ENCODE peak calls at places on chromosomes 11 and 22, in seven cellular contexts. One of them, this sample, is unnamed.

GRCh38 chr22:19802881-19803735 is 42.5 kb downstream of the TBX1 start:
- DNase-seq in K562: no peak
- DNase-seq in heart left ventricle: no peak
- DNase-seq in HCT116: no peak
- DNase-seq in left ventricle myocardium inferior: peak; percentile 10
- DNase-seq in upper lobe of right lung: peak; percentile 60
- DNase-seq in tibial nerve: no peak
- DNase-seq in this sample: peak; percentile 38

GRCh38 chr11:83191986-83192385 is 1.5 kb upstream of the ANKRD42 start:
- DNase-seq in K562: no peak
- DNase-seq in heart left ventricle: no peak
- DNase-seq in HCT116: no peak
- DNase-seq in left ventricle myocardium inferior: no peak
- DNase-seq in upper lobe of right lung: no peak
- DNase-seq in tibial nerve: no peak
- DNase-seq in this sample: no peak

GRCh38 chr11:88886796-88887195 is 179.0 kb downstream of the GRM5 start:
- DNase-seq in K562: peak; percentile 6
- DNase-seq in heart left ventricle: no peak
- DNase-seq in HCT116: peak; percentile 55
- DNase-seq in left ventricle myocardium inferior: no peak
- DNase-seq in upper lobe of right lung: no peak
- DNase-seq in tibial nerve: no peak
- DNase-seq in this sample: no peak

GRCh38 chr22:48586799-48587185 is 1240.9 kb downstream of the BRD1 start:
- DNase-seq in K562: no peak
- DNase-seq in heart left ventricle: no peak
- DNase-seq in HCT116: no peak
- DNase-seq in left ventricle myocardium inferior: no peak
- DNase-seq in upper lobe of right lung: no peak
- DNase-seq in tibial nerve: no peak
- DNase-seq in this sample: no peak

GRCh38 chr22:29043906-29044575 is 17.6 kb downstream of the C22orf31 start:
- DNase-seq in K562: no peak
- DNase-seq in heart left ventricle: no peak
- DNase-seq in HCT116: no peak
- DNase-seq in left ventricle myocardium inferior: no peak
- DNase-seq in upper lobe of right lung: no peak
- DNase-seq in tibial nerve: no peak
- DNase-seq in this sample: no peak

GRCh38 chr11:119513141-119513805 is 90.3 kb upstream of the THY1 start:
- DNase-seq in K562: no peak
- DNase-seq in heart left ventricle: no peak
- DNase-seq in HCT116: no peak
- DNase-seq in left ventricle myocardium inferior: no peak
- DNase-seq in upper lobe of right lung: no peak
- DNase-seq in tibial nerve: no peak
- DNase-seq in this sample: no peak

GRCh38 chr22:46320166-46320710 is 15.3 kb upstream of the TRMU start:
- DNase-seq in K562: no peak
- DNase-seq in heart left ventricle: no peak
- DNase-seq in HCT116: no peak
- DNase-seq in left ventricle myocardium inferior: no peak
- DNase-seq in upper lobe of right lung: no peak
- DNase-seq in tibial nerve: no peak
- DNase-seq in this sample: no peak

GRCh38 chr11:113668255-113668654 is 37.9 kb downstream of the TMPRSS5 start:
- DNase-seq in K562: no peak
- DNase-seq in heart left ventricle: no peak
- DNase-seq in HCT116: no peak
- DNase-seq in left ventricle myocardium inferior: no peak
- DNase-seq in upper lobe of right lung: no peak
- DNase-seq in tibial nerve: no peak
- DNase-seq in this sample: no peak

GRCh38 chr22:46956498-46957215 is 194.2 kb downstream of the TBC1D22A start:
- DNase-seq in K562: no peak
- DNase-seq in heart left ventricle: no peak
- DNase-seq in HCT116: no peak
- DNase-seq in left ventricle myocardium inferior: no peak
- DNase-seq in upper lobe of right lung: no peak
- DNase-seq in tibial nerve: no peak
- DNase-seq in this sample: peak; percentile 66

GRCh38 chr11:134795017-134795416 is 383.0 kb upstream of the B3GAT1 start:
- DNase-seq in K562: no peak
- DNase-seq in heart left ventricle: no peak
- DNase-seq in HCT116: no peak
- DNase-seq in left ventricle myocardium inferior: no peak
- DNase-seq in upper lobe of right lung: no peak
- DNase-seq in tibial nerve: no peak
- DNase-seq in this sample: no peak

GRCh38 chr22:26681395-26681821 is 24.0 kb downstream of the MIAT start:
- DNase-seq in K562: no peak
- DNase-seq in heart left ventricle: no peak
- DNase-seq in HCT116: no peak
- DNase-seq in left ventricle myocardium inferior: no peak
- DNase-seq in upper lobe of right lung: peak; percentile 70
- DNase-seq in tibial nerve: no peak
- DNase-seq in this sample: no peak

GRCh38 chr11:74269161-74269809 is 42.2 kb downstream of the P4HA3 start:
- DNase-seq in K562: no peak
- DNase-seq in heart left ventricle: no peak
- DNase-seq in HCT116: no peak
- DNase-seq in left ventricle myocardium inferior: no peak
- DNase-seq in upper lobe of right lung: no peak
- DNase-seq in tibial nerve: no peak
- DNase-seq in this sample: no peak

GRCh38 chr22:25690798-25691197 is 51.2 kb upstream of the MYO18B start:
- DNase-seq in K562: no peak
- DNase-seq in heart left ventricle: no peak
- DNase-seq in HCT116: no peak
- DNase-seq in left ventricle myocardium inferior: no peak
- DNase-seq in upper lobe of right lung: no peak
- DNase-seq in tibial nerve: no peak
- DNase-seq in this sample: no peak

GRCh38 chr11:110174645-110175310 is 81.6 kb downstream of the ZC3H12C start:
- DNase-seq in K562: no peak
- DNase-seq in heart left ventricle: no peak
- DNase-seq in HCT116: no peak
- DNase-seq in left ventricle myocardium inferior: no peak
- DNase-seq in upper lobe of right lung: no peak
- DNase-seq in tibial nerve: no peak
- DNase-seq in this sample: no peak

GRCh38 chr22:25141994-25142620 is 57.6 kb upstream of the CRYBB3 start:
- DNase-seq in K562: no peak
- DNase-seq in heart left ventricle: no peak
- DNase-seq in HCT116: no peak
- DNase-seq in left ventricle myocardium inferior: no peak
- DNase-seq in upper lobe of right lung: no peak
- DNase-seq in tibial nerve: no peak
- DNase-seq in this sample: no peak

GRCh38 chr11:115530752-115531151 is 26.5 kb upstream of the CADM1 start:
- DNase-seq in K562: no peak
- DNase-seq in heart left ventricle: no peak
- DNase-seq in HCT116: no peak
- DNase-seq in left ventricle myocardium inferior: no peak
- DNase-seq in upper lobe of right lung: no peak
- DNase-seq in tibial nerve: no peak
- DNase-seq in this sample: no peak

GRCh38 chr22:49371325-49372110 is 456.2 kb downstream of the BRD1 start:
- DNase-seq in K562: no peak
- DNase-seq in heart left ventricle: no peak
- DNase-seq in HCT116: no peak
- DNase-seq in left ventricle myocardium inferior: no peak
- DNase-seq in upper lobe of right lung: peak; percentile 46
- DNase-seq in tibial nerve: no peak
- DNase-seq in this sample: peak; percentile 62

GRCh38 chr22:50034126-50035081 is 21.8 kb upstream of the IL17REL start:
- DNase-seq in K562: no peak
- DNase-seq in heart left ventricle: no peak
- DNase-seq in HCT116: no peak
- DNase-seq in left ventricle myocardium inferior: no peak
- DNase-seq in upper lobe of right lung: peak; percentile 53
- DNase-seq in tibial nerve: no peak
- DNase-seq in this sample: peak; percentile 63

GRCh38 chr11:59062602-59063529 is 23.2 kb upstream of the GLYATL1B start:
- DNase-seq in K562: no peak
- DNase-seq in heart left ventricle: no peak
- DNase-seq in HCT116: no peak
- DNase-seq in left ventricle myocardium inferior: no peak
- DNase-seq in upper lobe of right lung: no peak
- DNase-seq in tibial nerve: no peak
- DNase-seq in this sample: peak; percentile 71

GRCh38 chr22:48517039-48518030 is 1310.3 kb downstream of the BRD1 start:
- DNase-seq in K562: no peak
- DNase-seq in heart left ventricle: no peak
- DNase-seq in HCT116: no peak
- DNase-seq in left ventricle myocardium inferior: no peak
- DNase-seq in upper lobe of right lung: no peak
- DNase-seq in tibial nerve: peak; percentile 6
- DNase-seq in this sample: no peak

GRCh38 chr11:128585498-128586238 is 1.7 kb downstream of the ETS1 start:
- DNase-seq in K562: no peak
- DNase-seq in heart left ventricle: no peak
- DNase-seq in HCT116: no peak
- DNase-seq in left ventricle myocardium inferior: no peak
- DNase-seq in upper lobe of right lung: no peak
- DNase-seq in tibial nerve: no peak
- DNase-seq in this sample: no peak

GRCh38 chr11:76629853-76630599 is 40.5 kb downstream of the LRRC32 start:
- DNase-seq in K562: no peak
- DNase-seq in heart left ventricle: peak; percentile 83
- DNase-seq in HCT116: no peak
- DNase-seq in left ventricle myocardium inferior: peak; percentile 75
- DNase-seq in upper lobe of right lung: peak; percentile 74
- DNase-seq in tibial nerve: peak; percentile 68
- DNase-seq in this sample: peak; percentile 86

GRCh38 chr11:76629133-76629852 is 41.3 kb downstream of the LRRC32 start:
- DNase-seq in K562: no peak
- DNase-seq in heart left ventricle: peak; percentile 76
- DNase-seq in HCT116: no peak
- DNase-seq in left ventricle myocardium inferior: peak; percentile 38
- DNase-seq in upper lobe of right lung: no peak
- DNase-seq in tibial nerve: peak; percentile 74
- DNase-seq in this sample: peak; percentile 87

GRCh38 chr11:76632492-76632891 is 38.1 kb downstream of the LRRC32 start:
- DNase-seq in K562: no peak
- DNase-seq in heart left ventricle: no peak
- DNase-seq in HCT116: no peak
- DNase-seq in left ventricle myocardium inferior: no peak
- DNase-seq in upper lobe of right lung: no peak
- DNase-seq in tibial nerve: no peak
- DNase-seq in this sample: no peak

GRCh38 chr11:76631566-76632308 is 38.8 kb downstream of the LRRC32 start:
- DNase-seq in K562: no peak
- DNase-seq in heart left ventricle: no peak
- DNase-seq in HCT116: no peak
- DNase-seq in left ventricle myocardium inferior: no peak
- DNase-seq in upper lobe of right lung: no peak
- DNase-seq in tibial nerve: no peak
- DNase-seq in this sample: no peak

GRCh38 chr11:76630600-76630999 is 39.9 kb downstream of the LRRC32 start:
- DNase-seq in K562: no peak
- DNase-seq in heart left ventricle: no peak
- DNase-seq in HCT116: no peak
- DNase-seq in left ventricle myocardium inferior: no peak
- DNase-seq in upper lobe of right lung: no peak
- DNase-seq in tibial nerve: no peak
- DNase-seq in this sample: no peak
- H3K27ac ChIP-seq in K562: no peak overlapping the region
- H3K27ac ChIP-seq in heart left ventricle: peak overlapping the region; percentile 90
- H3K27ac ChIP-seq in HCT116: no peak overlapping the region
- H3K27ac ChIP-seq in left ventricle myocardium inferior: peak overlapping the region; percentile 92
- H3K27ac ChIP-seq in upper lobe of right lung: peak overlapping the region; percentile 87
- H3K27ac ChIP-seq in tibial nerve: peak overlapping the region; percentile 25
- H3K27ac ChIP-seq in this sample: no peak overlapping the region

GRCh38 chr11:16946477-16947282 is 67.5 kb downstream of the PLEKHA7 start:
- DNase-seq in K562: no peak
- DNase-seq in heart left ventricle: no peak
- DNase-seq in HCT116: no peak
- DNase-seq in left ventricle myocardium inferior: no peak
- DNase-seq in upper lobe of right lung: no peak
- DNase-seq in tibial nerve: no peak
- DNase-seq in this sample: no peak
- H3K4me3 ChIP-seq in K562: no peak overlapping the region
- H3K4me3 ChIP-seq in heart left ventricle: no peak overlapping the region
- H3K4me3 ChIP-seq in HCT116: no peak overlapping the region
- H3K4me3 ChIP-seq in left ventricle myocardium inferior: no peak overlapping the region
- H3K4me3 ChIP-seq in upper lobe of right lung: no peak overlapping the region
- H3K4me3 ChIP-seq in tibial nerve: no peak overlapping the region
- H3K4me3 ChIP-seq in this sample: no peak overlapping the region

GRCh38 chr11:568306-569259 is 7.7 kb upstream of the PHRF1 start:
- DNase-seq in K562: peak; percentile 89
- DNase-seq in heart left ventricle: peak; percentile 93
- DNase-seq in HCT116: peak; percentile 76
- DNase-seq in left ventricle myocardium inferior: peak; percentile 93
- DNase-seq in upper lobe of right lung: peak; percentile 96
- DNase-seq in tibial nerve: peak; percentile 80
- DNase-seq in this sample: peak; percentile 96
- H3K27ac ChIP-seq in K562: peak overlapping the region; percentile 82
- H3K27ac ChIP-seq in heart left ventricle: peak overlapping the region; percentile 99
- H3K27ac ChIP-seq in HCT116: peak overlapping the region; percentile 96
- H3K27ac ChIP-seq in left ventricle myocardium inferior: peak overlapping the region; percentile 99
- H3K27ac ChIP-seq in upper lobe of right lung: peak overlapping the region; percentile 77
- H3K27ac ChIP-seq in tibial nerve: peak overlapping the region; percentile 90
- H3K27ac ChIP-seq in this sample: peak overlapping the region; percentile 26

GRCh38 chr22:30392661-30393321 is 4.0 kb upstream of the SEC14L2 start:
- DNase-seq in K562: no peak
- DNase-seq in heart left ventricle: no peak
- DNase-seq in HCT116: no peak
- DNase-seq in left ventricle myocardium inferior: no peak
- DNase-seq in upper lobe of right lung: peak; percentile 74
- DNase-seq in tibial nerve: no peak
- DNase-seq in this sample: no peak

GRCh38 chr22:30393885-30394284 is 2.9 kb upstream of the SEC14L2 start:
- DNase-seq in K562: no peak
- DNase-seq in heart left ventricle: no peak
- DNase-seq in HCT116: no peak
- DNase-seq in left ventricle myocardium inferior: no peak
- DNase-seq in upper lobe of right lung: no peak
- DNase-seq in tibial nerve: no peak
- DNase-seq in this sample: no peak

GRCh38 chr22:30396871-30397655 is at the start of gene SEC14L2:
- DNase-seq in K562: no peak
- DNase-seq in heart left ventricle: peak; percentile 49
- DNase-seq in HCT116: peak; percentile 43
- DNase-seq in left ventricle myocardium inferior: peak; percentile 72
- DNase-seq in upper lobe of right lung: peak; percentile 88
- DNase-seq in tibial nerve: peak; percentile 59
- DNase-seq in this sample: peak; percentile 83

GRCh38 chr22:30390974-30391691 is 3.9 kb upstream of the RNF215 start:
- DNase-seq in K562: peak; percentile 55
- DNase-seq in heart left ventricle: peak; percentile 34
- DNase-seq in HCT116: peak; percentile 84
- DNase-seq in left ventricle myocardium inferior: peak; percentile 33
- DNase-seq in upper lobe of right lung: peak; percentile 83
- DNase-seq in tibial nerve: no peak
- DNase-seq in this sample: peak; percentile 74

DNA sequence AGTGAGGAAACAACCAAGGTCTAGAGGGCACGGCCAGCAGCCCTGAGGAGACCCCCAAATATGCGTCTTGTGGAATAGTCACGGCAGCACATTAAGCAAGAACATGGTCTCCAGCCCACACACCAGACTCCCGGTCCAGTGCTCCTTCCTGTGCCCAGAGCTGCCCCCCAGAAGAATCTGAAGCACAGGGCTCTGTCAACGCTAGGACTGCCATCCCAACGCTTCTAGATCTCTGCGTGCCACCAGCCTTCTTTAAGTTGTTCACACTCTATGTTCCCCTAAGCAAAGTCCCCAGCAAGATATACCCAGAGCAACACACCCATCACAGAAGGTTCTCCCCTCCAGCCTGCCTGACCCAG is 3.5 kb upstream of the SEC14L2 start:
- DNase-seq in K562: no peak
- DNase-seq in heart left ventricle: no peak
- DNase-seq in HCT116: no peak
- DNase-seq in left ventricle myocardium inferior: no peak
- DNase-seq in upper lobe of right lung: no peak
- DNase-seq in tibial nerve: no peak
- DNase-seq in this sample: no peak
- H3K4me3 ChIP-seq in K562: no peak overlapping the region
- H3K4me3 ChIP-seq in heart left ventricle: no peak overlapping the region
- H3K4me3 ChIP-seq in HCT116: no peak overlapping the region
- H3K4me3 ChIP-seq in left ventricle myocardium inferior: no peak overlapping the region
- H3K4me3 ChIP-seq in upper lobe of right lung: no peak overlapping the region
- H3K4me3 ChIP-seq in tibial nerve: no peak overlapping the region
- H3K4me3 ChIP-seq in this sample: no peak overlapping the region

This sample was measured in aorta.